ENCODE peak calls at places on chromosomes 13 and 19, in five cellular contexts. One of them, this sample, is unnamed.

GRCh38 chr13:48158290-48158689 is 63.4 kb upstream of the MED4 start:
- DNase-seq in activated naive CD4-positive, alpha-beta T cell: no peak
- DNase-seq in left cardiac atrium: no peak
- DNase-seq in HT1080: no peak
- DNase-seq in fibroblast of lung: no peak
- DNase-seq in this sample: peak

GRCh38 chr19:55406091-55406868 is 1.3 kb downstream of the UBE2S start:
- DNase-seq in activated naive CD4-positive, alpha-beta T cell: no peak
- DNase-seq in fibroblast of lung: no peak
- DNase-seq in left cardiac atrium: no peak
- DNase-seq in HT1080: no peak
- DNase-seq in this sample: no peak

GRCh38 chr13:44306401-44307192 is 67.0 kb upstream of the SERP2 start:
- DNase-seq in HT1080: peak
- DNase-seq in left cardiac atrium: peak
- DNase-seq in fibroblast of lung: peak
- DNase-seq in activated naive CD4-positive, alpha-beta T cell: no peak
- DNase-seq in this sample: peak

GRCh38 chr13:113671066-113672001 is 4.3 kb downstream of the GRK1 start:
- DNase-seq in activated naive CD4-positive, alpha-beta T cell: no peak
- DNase-seq in HT1080: no peak
- DNase-seq in left cardiac atrium: no peak
- DNase-seq in fibroblast of lung: no peak
- DNase-seq in this sample: no peak

GRCh38 chr13:26425439-26426358 is 131.8 kb upstream of the WASF3 start:
- DNase-seq in activated naive CD4-positive, alpha-beta T cell: no peak
- DNase-seq in left cardiac atrium: peak
- DNase-seq in HT1080: no peak
- DNase-seq in fibroblast of lung: peak
- DNase-seq in this sample: no peak

GRCh38 chr13:37621811-37622361 is 23.3 kb upstream of the POSTN start:
- DNase-seq in activated naive CD4-positive, alpha-beta T cell: no peak
- DNase-seq in fibroblast of lung: peak
- DNase-seq in HT1080: no peak
- DNase-seq in left cardiac atrium: no peak
- DNase-seq in this sample: no peak

GRCh38 chr19:8368136-8368535 is 4.2 kb downstream of the ANGPTL4 start:
- DNase-seq in left cardiac atrium: no peak
- DNase-seq in activated naive CD4-positive, alpha-beta T cell: no peak
- DNase-seq in HT1080: no peak
- DNase-seq in fibroblast of lung: no peak
- DNase-seq in this sample: no peak

GRCh38 chr19:34288381-34288780 is 34.0 kb downstream of the GARRE1 start:
- DNase-seq in HT1080: no peak
- DNase-seq in activated naive CD4-positive, alpha-beta T cell: no peak
- DNase-seq in fibroblast of lung: no peak
- DNase-seq in left cardiac atrium: no peak
- DNase-seq in this sample: no peak

GRCh38 chr13:45122941-45123340 is 2.6 kb downstream of the GTF2F2 start:
- DNase-seq in HT1080: no peak
- DNase-seq in fibroblast of lung: no peak
- DNase-seq in activated naive CD4-positive, alpha-beta T cell: no peak
- DNase-seq in left cardiac atrium: no peak
- DNase-seq in this sample: no peak

GRCh38 chr13:45219123-45219891 is 18.5 kb upstream of the KCTD4 start:
- DNase-seq in left cardiac atrium: no peak
- DNase-seq in HT1080: no peak
- DNase-seq in fibroblast of lung: peak
- DNase-seq in activated naive CD4-positive, alpha-beta T cell: no peak
- DNase-seq in this sample: peak

GRCh38 chr19:30406220-30406944 is 34.2 kb downstream of the ZNF536 start:
- DNase-seq in HT1080: peak
- DNase-seq in fibroblast of lung: no peak
- DNase-seq in left cardiac atrium: peak
- DNase-seq in activated naive CD4-positive, alpha-beta T cell: no peak
- DNase-seq in this sample: no peak

GRCh38 chr19:48113190-48113917 is 2.7 kb upstream of the PLA2G4C start:
- DNase-seq in left cardiac atrium: no peak
- DNase-seq in fibroblast of lung: no peak
- DNase-seq in HT1080: no peak
- DNase-seq in activated naive CD4-positive, alpha-beta T cell: no peak
- DNase-seq in this sample: no peak

GRCh38 chr19:15263361-15263985 is 31.2 kb upstream of the EPHX3 start:
- DNase-seq in activated naive CD4-positive, alpha-beta T cell: no peak
- DNase-seq in HT1080: no peak
- DNase-seq in left cardiac atrium: no peak
- DNase-seq in fibroblast of lung: no peak
- DNase-seq in this sample: no peak

GRCh38 chr13:74061939-74062595 is 72.1 kb downstream of the KLF12 start:
- DNase-seq in left cardiac atrium: no peak
- DNase-seq in HT1080: peak
- DNase-seq in activated naive CD4-positive, alpha-beta T cell: no peak
- DNase-seq in fibroblast of lung: peak
- DNase-seq in this sample: peak